ENCODE peak calls at places on chromosome 5, in eight cellular contexts. N, B, V, G, P, F, L and C are unnamed samples.

GRCh38 chr5:394671-395155 is 48.3 kb upstream of the EXOC3 start:
- DNase-seq in N (peak; percentile 64), B (no peak), V (no peak), G (peak; percentile 3), P (no peak), F (no peak), L (no peak), C (no peak)

GRCh38 chr5:132295505-132296411 is 1.6 kb downstream of the SLC22A4 start:
- DNase-seq in N (no peak), B (no peak), V (no peak), G (no peak), P (no peak), F (no peak), L (no peak), C (no peak)

GRCh38 chr5:1658665-1659064 is 134.9 kb upstream of the LPCAT1 start:
- DNase-seq in N (no peak), B (no peak), V (no peak), G (no peak), P (no peak), F (no peak), L (no peak), C (no peak)

GRCh38 chr5:163410505-163410904 is 26.9 kb upstream of the CCNG1 start:
- DNase-seq in N (no peak), B (no peak), V (no peak), G (no peak), P (no peak), F (no peak), L (peak; percentile 47), C (no peak)

GRCh38 chr5:81167078-81167477 is 66.0 kb upstream of the CKMT2 start:
- DNase-seq in N (no peak), B (no peak), V (no peak), G (no peak), P (no peak), F (no peak), L (no peak), C (no peak)

GRCh38 chr5:3526551-3527185 is 69.0 kb upstream of the IRX1 start:
- DNase-seq in N (no peak), B (no peak), V (no peak), G (no peak), P (no peak), F (no peak), L (no peak), C (no peak)

GRCh38 chr5:603081-603998 is 8.8 kb upstream of the CEP72 start:
- DNase-seq in N (peak; percentile 66), B (no peak), V (no peak), G (no peak), P (no peak), F (peak; percentile 39), L (no peak), C (no peak)

GRCh38 chr5:66757219-66757833 is 161.1 kb downstream of the MAST4 start:
- DNase-seq in N (no peak), B (peak; percentile 66), V (peak; percentile 60), G (peak; percentile 21), P (peak; percentile 7), F (no peak), L (peak; percentile 38), C (peak; percentile 84)

GRCh38 chr5:38453506-38453905 is 102.9 kb downstream of the LIFR start:
- DNase-seq in N (no peak), B (no peak), V (no peak), G (peak; percentile 42), P (no peak), F (no peak), L (peak; percentile 92), C (no peak)

GRCh38 chr5:171421331-171422262 is 2.1 kb downstream of the FGF18 start:
- DNase-seq in N (no peak), B (no peak), V (peak; percentile 55), G (no peak), P (no peak), F (no peak), L (no peak), C (no peak)

GRCh38 chr5:171422495-171422894 is 3.0 kb downstream of the FGF18 start:
- DNase-seq in N (no peak), B (no peak), V (no peak), G (no peak), P (no peak), F (no peak), L (no peak), C (no peak)

GRCh38 chr5:171418982-171419662 is at the start of gene FGF18:
- DNase-seq in N (peak; percentile 84), B (peak; percentile 56), V (peak; percentile 92), G (no peak), P (peak; percentile 54), F (no peak), L (peak; percentile 58), C (peak; percentile 51)

GRCh38 chr5:171419663-171420428 is 399 bp downstream of the FGF18 start:
- DNase-seq in N (no peak), B (peak; percentile 21), V (peak; percentile 83), G (no peak), P (peak; percentile 41), F (no peak), L (peak; percentile 33), C (peak; percentile 32)

DNA sequence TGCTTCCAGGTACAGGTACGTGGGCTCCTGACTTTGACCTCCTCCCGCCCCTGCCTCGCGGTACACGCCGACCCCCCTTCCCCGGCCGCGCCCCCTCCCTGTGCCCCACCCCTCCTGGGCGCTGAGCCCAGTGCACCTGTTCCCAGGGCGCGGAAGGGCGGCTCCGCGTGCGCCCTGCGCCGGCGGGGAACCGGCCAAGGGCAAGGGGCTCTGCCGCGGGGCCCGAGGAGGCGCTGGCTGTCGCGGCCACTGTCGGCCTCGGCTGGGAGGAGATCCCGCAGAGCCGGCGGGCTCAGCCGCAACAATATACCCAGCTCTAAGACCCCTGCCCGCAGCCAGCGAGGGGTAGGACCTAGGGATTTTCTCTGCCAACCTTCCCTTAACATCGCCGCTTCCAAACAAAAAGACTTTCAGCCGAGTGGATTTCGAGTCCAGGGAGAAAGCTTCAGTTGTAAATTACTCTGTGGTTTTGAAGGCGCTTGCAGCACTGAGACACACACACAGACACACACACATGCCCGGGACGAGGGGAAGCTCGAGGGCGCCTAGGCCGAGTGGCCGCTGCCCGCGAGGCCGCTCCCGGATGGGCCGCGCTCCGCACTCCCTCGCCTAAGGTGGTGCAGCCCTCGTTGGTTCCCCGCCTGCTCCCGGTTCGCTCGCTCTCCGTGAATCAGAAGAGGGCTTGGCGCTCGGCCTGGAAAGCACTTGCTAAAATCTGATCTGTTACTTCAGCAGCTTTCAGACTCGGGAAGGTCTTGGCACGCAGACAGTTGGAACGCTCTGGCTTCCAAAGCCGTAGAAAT is 1.2 kb downstream of the FGF18 start:
- DNase-seq in N (peak; percentile 73), B (peak; percentile 87), V (peak; percentile 74), G (no peak), P (no peak), F (no peak), L (no peak), C (peak; percentile 90)
- H3K4me3 ChIP-seq in N (peak overlapping the region; percentile 35), B (no peak overlapping the region), V (peak overlapping the region; percentile 55), G (peak overlapping the region; percentile 19), P (peak overlapping the region; percentile 51), F (no peak overlapping the region), L (no peak overlapping the region), C (peak overlapping the region; percentile 33)

GRCh38 chr5:96180684-96181083 is 219.0 kb upstream of the ELL2 start:
- DNase-seq in N (no peak), B (no peak), V (no peak), G (no peak), P (no peak), F (no peak), L (no peak), C (no peak)

GRCh38 chr5:96176022-96176421 is 214.4 kb upstream of the ELL2 start:
- DNase-seq in N (no peak), B (no peak), V (no peak), G (no peak), P (no peak), F (no peak), L (no peak), C (no peak)

GRCh38 chr5:96177303-96177869 is 215.7 kb upstream of the ELL2 start:
- DNase-seq in N (no peak), B (peak; percentile 98), V (no peak), G (no peak), P (no peak), F (no peak), L (peak; percentile 77), C (peak; percentile 84)

GRCh38 chr5:96172436-96172835 is 210.8 kb upstream of the ELL2 start:
- DNase-seq in N (no peak), B (peak; percentile 66), V (no peak), G (no peak), P (no peak), F (no peak), L (no peak), C (peak; percentile 77)

GRCh38 chr5:96175090-96175489 is 213.4 kb upstream of the ELL2 start:
- DNase-seq in N (no peak), B (peak; percentile 42), V (no peak), G (no peak), P (peak; percentile 28), F (no peak), L (peak; percentile 48), C (peak; percentile 32)
- TF ChIP-seq CTCF in N (no peak), B (peak; percentile 45), V (peak; percentile 73), G (peak; percentile 45), P (no peak), F (peak; percentile 43), L (peak; percentile 29), C (peak; percentile 28)

GRCh38 chr5:158814521-158814920 is 285.2 kb downstream of the EBF1 start:
- DNase-seq in N (no peak), B (peak; percentile 92), V (no peak), G (no peak), P (no peak), F (no peak), L (no peak), C (no peak)

GRCh38 chr5:158811350-158811749 is 288.4 kb downstream of the EBF1 start:
- DNase-seq in N (no peak), B (no peak), V (no peak), G (no peak), P (no peak), F (no peak), L (no peak), C (no peak)

GRCh38 chr5:158811921-158812320 is 287.8 kb downstream of the EBF1 start:
- DNase-seq in N (no peak), B (no peak), V (no peak), G (no peak), P (no peak), F (no peak), L (no peak), C (no peak)

GRCh38 chr5:158812381-158812780 is 287.3 kb downstream of the EBF1 start:
- DNase-seq in N (no peak), B (no peak), V (no peak), G (peak; percentile 55), P (no peak), F (no peak), L (peak; percentile 83), C (no peak)

DNA sequence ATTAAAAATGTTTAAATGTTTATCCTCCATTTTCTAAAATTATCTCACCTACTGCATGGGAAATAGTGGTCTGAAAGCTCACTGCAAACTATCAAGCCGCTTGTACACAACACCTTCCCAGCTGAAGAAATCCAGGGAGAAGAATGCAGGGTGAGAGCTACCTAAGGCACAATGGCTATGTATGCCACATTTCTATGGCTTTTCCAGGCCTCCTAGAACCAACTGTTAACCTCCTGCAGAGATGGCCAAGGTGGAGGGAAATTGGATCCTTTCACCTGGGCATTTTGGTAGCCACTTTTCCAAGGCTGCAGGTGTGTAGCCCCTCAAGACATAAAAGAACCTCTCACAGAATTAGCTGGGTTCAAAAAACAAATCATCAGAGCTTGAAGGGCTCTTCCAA is 286.4 kb downstream of the EBF1 start:
- DNase-seq in N (no peak), B (no peak), V (peak; percentile 50), G (no peak), P (no peak), F (no peak), L (no peak), C (no peak)
- H3K4me3 ChIP-seq in N (no peak overlapping the region), B (no peak overlapping the region), V (no peak overlapping the region), G (no peak overlapping the region), P (no peak overlapping the region), F (no peak overlapping the region), L (no peak overlapping the region), C (no peak overlapping the region)

GRCh38 chr5:133415506-133415905 is 196.8 kb downstream of the FSTL4 start:
- DNase-seq in N (no peak), B (no peak), V (no peak), G (no peak), P (no peak), F (no peak), L (no peak), C (no peak)
- TF ChIP-seq CTCF in N (no peak), B (no peak), V (no peak), G (no peak), P (no peak), F (no peak), L (no peak), C (no peak)